ENCODE peak calls at places on chromosomes 7 and 10, in ten cellular contexts. K is cardiac fibroblast; B is left lung; E is CD4-positive, alpha-beta T cell; M is AG09309; X is ovary; H is OCI-LY7; V is HL-60; G is lung; D is PC-9. A is an unnamed sample.

GRCh38 chr7:30172451-30172850 is 37.7 kb downstream of the MTURN start:
- DNase-seq in K (no peak), B (no peak), E (no peak), M (no peak), X (no peak), H (no peak), V (no peak), G (no peak), D (no peak), A (no peak)

GRCh38 chr10:70145166-70145665 is 1.3 kb downstream of the TYSND1 start:
- DNase-seq in K (no peak), B (no peak), E (no peak), M (no peak), X (peak), H (no peak), V (no peak), G (no peak), D (peak), A (no peak)

GRCh38 chr7:727104-727805 is at the start of gene PRKAR1B:
- DNase-seq in K (no peak), B (peak), E (no peak), M (no peak), X (peak), H (peak), V (peak), G (no peak), D (peak), A (no peak)

GRCh38 chr7:28749673-28750072 is 208.5 kb downstream of the TRIL start:
- DNase-seq in K (peak), B (no peak), E (no peak), M (no peak), X (no peak), H (no peak), V (no peak), G (no peak), D (no peak), A (no peak)

GRCh38 chr7:146255604-146256003 is 139.0 kb downstream of the CNTNAP2 start:
- DNase-seq in K (no peak), B (no peak), E (no peak), M (no peak), X (no peak), H (no peak), V (no peak), G (no peak), D (no peak), A (no peak)

GRCh38 chr7:155821851-155822250 is 9.6 kb upstream of the SHH start:
- DNase-seq in K (no peak), B (no peak), E (no peak), M (no peak), X (no peak), H (no peak), V (no peak), G (no peak), D (no peak), A (no peak)

GRCh38 chr10:121135512-121135911 is 284.4 kb downstream of the WDR11 start:
- DNase-seq in K (no peak), B (no peak), E (no peak), M (no peak), X (no peak), H (no peak), V (no peak), G (no peak), D (no peak), A (no peak)

GRCh38 chr10:60753152-60753551 is 25.1 kb upstream of the CDK1 start:
- DNase-seq in K (no peak), B (no peak), E (no peak), M (no peak), X (no peak), H (no peak), V (no peak), G (no peak), D (no peak), A (no peak)

GRCh38 chr10:110460111-110460809 is 37.4 kb upstream of the DUSP5 start:
- DNase-seq in K (no peak), B (no peak), E (peak), M (no peak), X (no peak), H (peak), V (no peak), G (no peak), D (peak), A (no peak)

GRCh38 chr10:35884657-35885071 is 242.6 kb upstream of the FZD8 start:
- DNase-seq in K (no peak), B (no peak), E (no peak), M (no peak), X (no peak), H (no peak), V (no peak), G (no peak), D (no peak), A (no peak)

GRCh38 chr7:13115157-13115772 is 427.8 kb downstream of the ARL4A start:
- DNase-seq in K (peak), B (no peak), E (no peak), M (no peak), X (no peak), H (no peak), V (no peak), G (no peak), D (no peak), A (no peak)

GRCh38 chr10:79319372-79319771 is 27.9 kb upstream of the PPIF start:
- DNase-seq in K (no peak), B (peak), E (no peak), M (no peak), X (no peak), H (no peak), V (no peak), G (no peak), D (no peak), A (no peak)

GRCh38 chr10:43599333-43599732 is 6.9 kb upstream of the ZNF485 start:
- DNase-seq in K (no peak), B (no peak), E (no peak), M (no peak), X (no peak), H (no peak), V (no peak), G (no peak), D (no peak), A (no peak)

GRCh38 chr7:115634633-115635032 is 395.9 kb downstream of the TFEC start:
- DNase-seq in K (peak), B (no peak), E (no peak), M (no peak), X (no peak), H (no peak), V (no peak), G (no peak), D (peak), A (no peak)

GRCh38 chr10:134205-134742 is 981 bp upstream of the ZMYND11 start:
- DNase-seq in K (no peak), B (no peak), E (no peak), M (no peak), X (peak), H (no peak), V (no peak), G (no peak), D (no peak), A (no peak)

GRCh38 chr7:64174941-64175340 is 32.1 kb upstream of the ZNF735 start:
- DNase-seq in K (no peak), B (no peak), E (no peak), M (no peak), X (no peak), H (peak), V (no peak), G (no peak), D (peak), A (no peak)

GRCh38 chr10:69086131-69086530 is 1.8 kb upstream of the SRGN start:
- DNase-seq in K (peak), B (no peak), E (no peak), M (no peak), X (no peak), H (no peak), V (peak), G (no peak), D (no peak), A (no peak)

GRCh38 chr10:122915700-122916099 is 5.3 kb downstream of the FAM24A start:
- DNase-seq in K (no peak), B (no peak), E (no peak), M (no peak), X (no peak), H (no peak), V (no peak), G (no peak), D (no peak), A (no peak)

GRCh38 chr7:84232653-84233052 is 38.1 kb upstream of the SEMA3A start:
- DNase-seq in K (peak), B (no peak), E (no peak), M (peak), X (no peak), H (no peak), V (no peak), G (no peak), D (no peak), A (no peak)

GRCh38 chr10:103276251-103276936 is 544 bp upstream of the INA start:
- DNase-seq in K (no peak), B (no peak), E (no peak), M (no peak), X (no peak), H (no peak), V (no peak), G (no peak), D (no peak), A (no peak)

GRCh38 chr7:136897676-136898075 is 29.2 kb downstream of the CHRM2 start:
- DNase-seq in K (no peak), B (no peak), E (no peak), M (no peak), X (no peak), H (no peak), V (no peak), G (no peak), D (no peak), A (no peak)

GRCh38 chr7:134371536-134371935 is 54.8 kb upstream of the SLC35B4 start:
- DNase-seq in K (no peak), B (no peak), E (no peak), M (no peak), X (no peak), H (no peak), V (no peak), G (no peak), D (no peak), A (no peak)

GRCh38 chr7:24828871-24829661 is 71.8 kb upstream of the GSDME start:
- DNase-seq in K (peak), B (no peak), E (no peak), M (no peak), X (no peak), H (no peak), V (no peak), G (no peak), D (no peak), A (no peak)

GRCh38 chr7:82005056-82005455 is 235.2 kb upstream of the HGF start:
- DNase-seq in K (no peak), B (no peak), E (no peak), M (no peak), X (no peak), H (no peak), V (no peak), G (no peak), D (no peak), A (no peak)

GRCh38 chr7:149722356-149722957 is 50.9 kb downstream of the ZNF467 start:
- DNase-seq in K (no peak), B (no peak), E (no peak), M (no peak), X (no peak), H (no peak), V (peak), G (no peak), D (no peak), A (no peak)

GRCh38 chr7:40372031-40372430 is 237.2 kb downstream of the SUGCT start:
- DNase-seq in K (no peak), B (no peak), E (no peak), M (no peak), X (no peak), H (no peak), V (no peak), G (no peak), D (no peak), A (no peak)

GRCh38 chr7:68691261-68692216 is 906.7 kb upstream of the AUTS2 start:
- DNase-seq in K (peak), B (no peak), E (no peak), M (peak), X (no peak), H (no peak), V (no peak), G (no peak), D (peak), A (no peak)

GRCh38 chr10:123896217-123896927 is 4.8 kb upstream of the CPXM2 start:
- DNase-seq in K (no peak), B (no peak), E (no peak), M (no peak), X (no peak), H (no peak), V (no peak), G (no peak), D (no peak), A (no peak)

DNA sequence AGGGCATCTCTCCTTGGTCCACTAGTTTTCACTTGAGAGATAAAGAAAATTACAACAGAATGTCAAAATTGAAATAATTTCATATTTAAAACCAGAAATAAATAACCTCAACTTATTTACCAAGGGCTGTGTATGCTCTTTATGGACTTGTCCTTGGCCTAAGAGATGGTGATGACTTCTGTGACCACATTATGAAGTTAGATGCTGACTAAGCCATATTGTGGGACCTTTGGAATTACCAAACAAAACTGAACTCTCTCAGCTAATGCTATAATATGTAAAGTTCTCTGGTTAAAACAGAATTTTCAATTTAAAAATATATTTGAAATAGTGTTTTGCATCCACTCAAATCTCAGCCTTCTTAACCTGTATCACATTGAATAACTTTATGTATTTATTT is 38.9 kb downstream of the CALCR start:
- DNase-seq in K (no peak), B (no peak), E (no peak), M (no peak), X (no peak), H (no peak), V (no peak), G (no peak), D (no peak), A (no peak)
- TF ChIP-seq CTCF in K (no peak), B (no peak), E (no peak), M (no peak), X (no peak), H (no peak), V (no peak), G (no peak), D (no peak), A (no peak)

GRCh38 chr7:112341464-112341863 is 108.8 kb upstream of the IFRD1 start:
- DNase-seq in K (no peak), B (no peak), E (no peak), M (no peak), X (no peak), H (no peak), V (no peak), G (no peak), D (no peak), A (no peak)
- TF ChIP-seq CTCF in K (no peak), B (no peak), E (no peak), M (no peak), X (no peak), H (no peak), V (no peak), G (no peak), D (no peak), A (no peak)

GRCh38 chr7:34603711-34604444 is 54.1 kb upstream of the NPSR1 start:
- DNase-seq in K (no peak), B (no peak), E (no peak), M (no peak), X (no peak), H (no peak), V (no peak), G (no peak), D (no peak), A (no peak)
- TF ChIP-seq CTCF in K (no peak), B (no peak), E (no peak), M (no peak), X (no peak), H (no peak), V (no peak), G (no peak), D (no peak), A (no peak)

DNA sequence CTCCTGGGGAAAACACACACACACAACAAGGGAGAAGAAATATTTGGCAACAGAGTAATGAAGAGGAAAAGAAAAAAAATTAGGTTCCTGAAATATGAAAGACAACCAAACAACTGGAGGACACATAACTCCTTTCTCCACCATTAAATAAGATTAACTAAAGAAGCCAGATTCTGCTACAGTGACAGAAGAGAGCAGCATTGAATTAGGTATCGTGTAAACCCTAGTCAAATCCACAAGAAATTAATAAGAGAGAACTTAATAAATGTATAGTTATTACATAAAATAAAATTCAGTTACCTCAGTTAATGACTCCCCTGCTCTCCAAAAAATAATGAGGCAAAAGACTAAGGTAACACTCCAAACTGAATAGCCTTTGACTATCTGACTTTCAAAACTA is 306.7 kb downstream of the CRPPA start:
- DNase-seq in K (peak), B (no peak), E (no peak), M (peak), X (no peak), H (no peak), V (no peak), G (no peak), D (no peak), A (no peak)
- TF ChIP-seq CTCF in K (peak), B (peak), E (no peak), M (peak), X (no peak), H (peak), V (no peak), G (no peak), D (peak), A (no peak)

GRCh38 chr7:141649865-141650499 is 52.0 kb downstream of the DENND11 start:
- DNase-seq in K (peak), B (no peak), E (no peak), M (peak), X (peak), H (peak), V (peak), G (peak), D (peak), A (no peak)
- TF ChIP-seq CTCF in K (peak), B (peak), E (peak), M (peak), X (peak), H (peak), V (peak), G (no peak), D (peak), A (peak)

DNA sequence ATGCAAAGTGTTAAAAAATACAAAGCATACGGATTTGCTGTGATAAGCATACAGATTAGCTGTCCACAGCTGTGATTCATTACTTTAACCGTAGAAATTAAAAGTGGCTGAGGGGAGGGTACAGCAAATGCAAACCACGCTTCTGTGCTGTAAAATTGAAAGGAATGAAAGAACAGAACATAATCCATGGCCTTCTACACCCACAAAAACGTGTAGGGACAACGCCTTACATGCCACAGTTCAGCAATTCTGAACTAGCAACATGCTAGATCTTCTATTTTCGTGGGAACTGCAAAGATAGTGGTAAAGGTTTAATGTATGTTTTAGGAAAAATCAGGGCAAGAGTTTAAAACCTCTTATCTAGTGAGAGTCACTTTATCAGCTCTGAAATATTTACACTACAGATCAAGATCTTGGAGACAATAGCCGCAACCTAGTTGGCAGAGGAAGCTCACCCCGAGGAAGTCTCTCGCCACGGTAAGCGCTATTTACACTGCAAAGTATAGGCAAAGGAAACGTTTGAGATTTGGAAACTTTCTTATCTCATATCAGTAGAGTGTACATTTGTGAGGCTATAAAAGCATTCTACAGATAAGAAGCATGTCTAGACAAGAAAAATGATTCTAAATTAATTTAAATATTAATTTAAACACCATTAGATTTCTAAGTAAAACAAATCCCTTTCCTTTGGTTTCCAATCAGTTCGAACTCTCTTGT is 193.6 kb downstream of the MLLT10 start:
- DNase-seq in K (peak), B (no peak), E (no peak), M (no peak), X (no peak), H (no peak), V (no peak), G (no peak), D (no peak), A (no peak)
- TF ChIP-seq CTCF in K (no peak), B (no peak), E (no peak), M (no peak), X (no peak), H (no peak), V (no peak), G (no peak), D (no peak), A (no peak)

GRCh38 chr10:22103701-22104100 is 100.2 kb upstream of the DNAJC1 start:
- DNase-seq in K (peak), B (no peak), E (no peak), M (no peak), X (no peak), H (peak), V (no peak), G (no peak), D (no peak), A (no peak)
- TF ChIP-seq CTCF in K (peak), B (no peak), E (peak), M (peak), X (no peak), H (peak), V (no peak), G (no peak), D (peak), A (peak)

GRCh38 chr7:135741905-135742304 is 6.7 kb downstream of the FAM180A start:
- DNase-seq in K (peak), B (no peak), E (no peak), M (no peak), X (no peak), H (no peak), V (no peak), G (no peak), D (no peak), A (no peak)
- TF ChIP-seq CTCF in K (no peak), B (no peak), E (no peak), M (no peak), X (no peak), H (no peak), V (no peak), G (no peak), D (no peak), A (no peak)

DNA sequence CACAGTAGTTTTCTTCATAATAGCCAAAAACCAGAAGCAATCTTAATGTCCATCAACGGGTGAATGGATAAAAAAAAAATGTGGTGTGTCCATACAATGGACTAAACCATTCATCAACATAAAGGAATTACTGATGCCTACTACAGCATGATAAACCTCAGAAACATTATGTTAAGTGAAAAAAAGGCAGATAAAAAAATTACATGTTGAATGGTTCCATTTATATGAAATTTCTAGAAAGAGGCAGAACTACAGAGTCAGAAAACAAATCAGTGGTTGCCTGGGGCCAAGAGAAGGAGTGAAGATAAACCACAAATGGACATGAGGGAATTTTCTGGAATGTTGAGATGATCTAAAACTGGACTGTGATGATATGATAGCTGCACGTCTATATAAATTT is 74.5 kb upstream of the CAPZA2 start:
- DNase-seq in K (no peak), B (no peak), E (no peak), M (no peak), X (no peak), H (no peak), V (no peak), G (no peak), D (no peak), A (no peak)
- TF ChIP-seq CTCF in K (no peak), B (no peak), E (no peak), M (no peak), X (no peak), H (no peak), V (no peak), G (no peak), D (no peak), A (no peak)

GRCh38 chr10:71548494-71548846 is 151.8 kb downstream of the CDH23 start:
- DNase-seq in K (peak), B (no peak), E (no peak), M (no peak), X (no peak), H (no peak), V (peak), G (no peak), D (no peak), A (no peak)
- TF ChIP-seq CTCF in K (peak), B (no peak), E (no peak), M (peak), X (no peak), H (peak), V (peak), G (no peak), D (peak), A (peak)

A was measured in CD14-positive monocyte.